ENCODE peak calls at places on chromosomes 6 and 20, in four cellular contexts. F is H1, V is GM12878, U is HepG2. K is an unnamed sample. For H3K4me1 and H3K9me3, the result is how much of the 10 kb centered on the place peaks cover.

GRCh38 chr6:159693894-159694545 is 979 bp upstream of the SOD2 start:
- DNase-seq in F (no peak), V (no peak), U (peak), K (no peak)

GRCh38 chr6:56263586-56264295 is 16.4 kb upstream of the COL21A1 start:
- DNase-seq in F (no peak), V (no peak), U (no peak), K (no peak)

GRCh38 chr20:36461600-36462439 is 79.5 kb upstream of the MYL9 start:
- DNase-seq in F (no peak), V (no peak), U (no peak), K (no peak)

GRCh38 chr6:37491830-37492208 is 7.9 kb downstream of the CCDC167 start:
- DNase-seq in F (no peak), V (no peak), U (no peak), K (no peak)

GRCh38 chr20:46928580-46929132 is 34.0 kb downstream of the EYA2 start:
- DNase-seq in F (no peak), V (no peak), U (no peak), K (peak)

GRCh38 chr6:20211941-20212391 is 303 bp downstream of the MBOAT1 start:
- DNase-seq in F (no peak), V (no peak), U (no peak), K (no peak)

GRCh38 chr6:6783736-6784135 is 195.2 kb downstream of the LY86 start:
- DNase-seq in F (no peak), V (no peak), U (no peak), K (no peak)

GRCh38 chr6:25026723-25027122 is 91.0 kb upstream of the RIPOR2 start:
- DNase-seq in F (no peak), V (no peak), U (no peak), K (no peak)

GRCh38 chr6:4369616-4370015 is 234.2 kb upstream of the ECI2 start:
- DNase-seq in F (no peak), V (no peak), U (no peak), K (no peak)

GRCh38 chr20:63753381-63753780 is 13.8 kb downstream of the SLC2A4RG start:
- DNase-seq in F (no peak), V (no peak), U (no peak), K (no peak)

GRCh38 chr20:12595841-12596240 is 412.9 kb upstream of the SPTLC3 start:
- DNase-seq in F (no peak), V (no peak), U (no peak), K (no peak)

GRCh38 chr6:130675072-130675471 is 152.1 kb upstream of the SMLR1 start:
- DNase-seq in F (no peak), V (no peak), U (no peak), K (no peak)

GRCh38 chr6:148358196-148358785 is 15.7 kb downstream of the SASH1 start:
- DNase-seq in F (no peak), V (no peak), U (no peak), K (no peak)

GRCh38 chr20:11544029-11544678 is 373.5 kb upstream of the BTBD3 start:
- DNase-seq in F (no peak), V (peak), U (peak), K (peak)

GRCh38 chr6:17589402-17590116 is 10.5 kb upstream of the FAM8A1 start:
- DNase-seq in F (no peak), V (no peak), U (peak), K (no peak)

DNA sequence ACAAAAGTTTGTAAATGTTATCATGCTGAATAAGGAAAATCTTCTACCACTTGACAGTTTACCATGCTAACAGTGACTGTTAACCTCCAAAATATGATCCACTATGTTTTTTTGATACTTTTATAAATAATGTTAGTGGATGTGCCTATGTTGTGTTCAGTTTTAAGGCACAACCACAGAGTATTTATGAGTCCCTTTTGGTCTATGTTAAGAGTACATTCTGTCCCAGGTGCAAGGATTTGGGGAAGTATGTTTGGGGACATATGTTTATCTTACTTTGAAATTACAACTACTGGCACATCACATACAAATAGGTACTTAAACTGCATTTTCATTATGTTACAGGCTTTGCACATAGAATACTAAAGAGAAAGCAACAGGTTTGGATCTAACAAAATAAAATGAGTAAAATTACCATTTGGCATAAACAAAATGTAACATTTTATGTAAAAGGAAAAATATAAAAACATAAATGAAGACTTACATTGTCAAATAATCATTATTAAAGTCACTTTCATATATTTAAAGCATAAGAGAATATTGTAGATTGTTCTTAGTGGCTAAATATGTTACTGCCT is 71.2 kb downstream of the SESN1 start:
- DNase-seq in F (no peak), V (no peak), U (no peak), K (no peak)
- H3K4me1 ChIP-seq in F (under half), V (under half), U (under half), K (under half)

DNA sequence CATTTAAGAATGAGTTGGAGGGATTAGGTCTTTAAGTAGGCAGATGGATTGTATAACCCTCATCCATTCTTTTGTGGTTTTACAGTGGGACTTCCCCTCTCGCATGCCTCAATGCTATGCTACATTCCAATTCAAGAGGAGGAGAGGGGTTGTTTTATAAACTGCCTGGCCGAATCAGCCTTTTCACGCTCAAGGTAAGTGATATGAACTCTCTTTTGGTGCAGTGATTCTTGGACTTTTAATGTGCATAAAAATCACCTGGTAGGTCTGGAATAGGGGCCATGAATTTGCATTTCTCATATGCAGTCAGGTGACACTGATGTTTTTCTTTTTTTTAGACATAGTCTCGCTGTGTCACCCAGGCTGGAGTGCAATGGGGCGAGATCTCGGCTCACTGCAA is 10.8 kb downstream of the ASXL1 start:
- DNase-seq in F (no peak), V (no peak), U (no peak), K (peak)
- TF ChIP-seq SUZ12 in F (no peak), V (no peak), U (no peak), K (no peak)

DNA sequence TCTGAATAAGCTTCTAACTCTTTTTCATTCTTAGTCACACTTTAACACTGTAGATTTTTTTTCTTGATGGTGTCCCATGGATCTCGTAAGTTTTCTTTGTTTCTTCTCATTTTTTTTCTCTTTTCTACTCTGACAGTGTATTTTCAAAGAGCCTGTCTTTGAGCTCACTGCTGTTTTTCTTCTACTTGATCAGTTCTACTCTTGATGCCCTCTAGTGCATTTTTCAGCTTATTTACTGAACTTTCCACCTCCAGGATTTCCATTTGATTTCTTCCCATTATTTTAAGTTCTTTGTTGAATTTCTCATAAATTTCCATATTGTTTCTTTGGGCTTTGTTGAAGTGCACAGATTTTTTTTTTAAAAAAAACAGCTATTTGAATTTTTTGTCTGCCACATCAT is 2641.1 kb upstream of the DEFB115 start:
- DNase-seq in F (no peak), V (no peak), U (no peak), K (no peak)
- H3K9me3 ChIP-seq in F (under half), V (under half), U (half or more), K (under half)

DNA sequence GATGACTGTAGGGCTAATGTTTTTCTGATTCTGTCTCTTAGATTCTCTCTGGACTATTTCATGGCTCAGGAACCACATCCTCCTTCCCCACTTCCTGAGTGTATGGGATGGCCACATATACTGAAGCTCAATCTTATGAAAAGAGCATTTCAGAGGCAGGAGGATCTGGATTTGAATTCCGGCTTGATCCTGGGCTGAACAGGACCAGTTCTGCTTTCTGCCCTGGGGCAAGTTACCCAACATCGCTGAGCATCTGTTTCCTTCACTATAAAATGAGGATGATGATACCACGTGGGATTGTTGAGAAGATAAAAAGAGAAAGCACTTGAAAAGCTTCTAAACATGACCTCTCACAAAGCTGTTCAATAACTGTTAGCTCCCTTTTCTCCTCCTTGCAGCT is 168.4 kb upstream of the TNFAIP3 start:
- DNase-seq in F (no peak), V (no peak), U (no peak), K (no peak)
- H3K4me1 ChIP-seq in F (under half), V (under half), U (half or more), K (under half)

DNA sequence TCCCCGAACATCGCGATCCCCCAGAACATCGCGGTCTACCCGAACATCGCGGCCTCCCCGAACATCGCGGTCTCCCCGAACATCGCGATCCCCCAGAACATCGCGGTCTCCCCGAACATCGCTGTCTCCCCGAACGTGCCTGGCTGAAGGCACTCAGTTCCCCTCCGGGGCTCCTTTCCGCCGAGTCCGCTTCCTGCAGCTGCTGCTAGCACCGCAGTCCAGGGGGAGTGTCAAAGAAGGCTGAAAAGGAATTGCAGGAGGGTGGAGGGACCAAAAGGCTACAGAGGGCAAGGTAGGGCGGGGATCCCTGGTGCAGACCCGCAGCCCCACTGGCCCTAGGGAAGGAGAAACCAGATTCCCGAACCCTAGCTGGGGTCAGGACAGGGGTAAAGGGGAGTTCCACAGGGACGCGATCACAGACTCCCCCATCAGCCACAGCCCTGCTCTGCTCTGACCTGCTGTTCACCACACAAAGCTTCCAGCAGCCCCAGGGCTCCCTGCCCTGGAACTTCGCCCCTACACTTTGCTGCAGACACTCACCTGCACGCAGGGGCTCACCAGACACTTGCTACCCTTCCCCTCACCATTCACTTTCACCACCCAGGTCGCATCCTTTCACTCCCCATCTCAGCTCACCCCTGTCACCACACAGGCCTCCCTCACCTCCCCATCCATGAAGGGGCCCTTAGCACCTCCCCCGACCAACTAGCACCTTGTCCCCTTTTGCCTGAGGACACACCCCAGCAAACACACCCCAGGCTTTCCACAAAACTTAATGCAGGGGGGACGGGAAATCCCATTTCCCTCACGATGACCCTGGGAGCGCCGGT is 1.7 kb downstream of the ULBP1 start:
- DNase-seq in F (no peak), V (no peak), U (no peak), K (no peak)
- TF ChIP-seq SUZ12 in F (peak), V (no peak), U (no peak), K (no peak)

GRCh38 chr6:54426995-54427394 is 118.8 kb downstream of the TINAG start:
- DNase-seq in F (no peak), V (no peak), U (no peak), K (no peak)

GRCh38 chr6:54428437-54428836 is 120.2 kb downstream of the TINAG start:
- DNase-seq in F (no peak), V (peak), U (no peak), K (no peak)

GRCh38 chr6:54427396-54427910 is 119.2 kb downstream of the TINAG start:
- DNase-seq in F (no peak), V (no peak), U (no peak), K (no peak)

DNA sequence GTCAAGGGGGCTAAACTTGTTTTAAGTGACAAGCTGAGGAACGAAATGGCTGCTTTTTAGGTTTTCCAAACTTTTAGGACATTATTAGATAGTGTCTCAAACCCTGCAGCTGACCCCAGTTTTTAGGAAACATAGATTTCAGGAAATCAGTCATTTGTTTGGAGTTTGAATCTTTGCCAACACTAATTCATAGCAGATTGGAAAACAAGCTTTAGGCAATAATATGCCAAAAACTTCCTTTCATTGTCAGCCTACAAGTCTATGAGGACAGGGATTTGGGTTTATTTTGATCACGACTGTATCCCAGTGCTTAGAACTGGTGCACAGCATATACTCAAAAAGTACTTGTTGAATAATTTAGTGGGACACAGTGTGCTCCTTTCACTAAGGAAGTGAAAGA is 123.2 kb downstream of the TINAG start:
- DNase-seq in F (no peak), V (no peak), U (no peak), K (no peak)
- H3K9me3 ChIP-seq in F (under half), V (under half), U (under half), K (under half)

GRCh38 chr6:143336446-143337152 is 113.9 kb downstream of the ADAT2 start:
- DNase-seq in F (no peak), V (no peak), U (no peak), K (no peak)
- H3K4me1 ChIP-seq in F (under half), V (under half), U (under half), K (under half)

K was measured in NT2/D1.